ENCODE peak calls at places on chromosomes 6 and 20, in five cellular contexts. R, W, G, T and N are unnamed samples. For H3K36me3, the result is how much of the 10 kb centered on the place peaks cover.

GRCh38 chr20:57263767-57264150 is 2.7 kb downstream of the BMP7 start:
- DNase-seq in R (no peak), T (no peak), G (no peak), W (no peak), N (no peak)

GRCh38 chr6:32226434-32226833 is 2.6 kb upstream of the NOTCH4 start:
- DNase-seq in R (no peak), T (no peak), G (no peak), W (no peak), N (no peak)

GRCh38 chr20:63978319-63979220 is 872 bp downstream of the SAMD10 start:
- DNase-seq in W (peak), G (peak), T (no peak), R (peak), N (peak)

GRCh38 chr20:11012975-11013374 is 339.2 kb upstream of the JAG1 start:
- DNase-seq in G (no peak), T (no peak), W (no peak), R (no peak), N (no peak)

GRCh38 chr6:48641544-48641943 is 530.5 kb upstream of the PTCHD4 start:
- DNase-seq in T (no peak), R (no peak), W (no peak), G (peak), N (no peak)

GRCh38 chr6:16684195-16684689 is 77.0 kb downstream of the ATXN1 start:
- DNase-seq in W (no peak), G (no peak), R (no peak), T (no peak), N (no peak)

GRCh38 chr6:6646859-6647258 is 58.3 kb downstream of the LY86 start:
- DNase-seq in G (no peak), R (no peak), T (no peak), W (no peak), N (no peak)

GRCh38 chr6:43910638-43911353 is 140.8 kb downstream of the VEGFA start:
- DNase-seq in T (no peak), R (no peak), W (no peak), G (no peak), N (no peak)

GRCh38 chr6:134510920-134511319 is 193.0 kb upstream of the SGK1 start:
- DNase-seq in G (no peak), T (no peak), R (no peak), W (no peak), N (no peak)

GRCh38 chr6:11328613-11329247 is 96.3 kb upstream of the NEDD9 start:
- DNase-seq in R (no peak), G (no peak), W (no peak), T (no peak), N (no peak)

GRCh38 chr6:71457883-71458282 is 169.3 kb downstream of the OGFRL1 start:
- DNase-seq in T (no peak), G (no peak), W (no peak), R (no peak), N (no peak)

GRCh38 chr6:3920321-3920720 is 71.1 kb downstream of the FAM50B start:
- DNase-seq in R (no peak), T (no peak), W (no peak), G (no peak), N (no peak)

GRCh38 chr6:105402090-105402980 is 547 bp downstream of the PREP start:
- DNase-seq in G (no peak), R (peak), T (peak), W (peak), N (peak)

GRCh38 chr6:54846857-54847721 is 518 bp downstream of the FAM83B start:
- DNase-seq in W (no peak), G (no peak), R (no peak), T (no peak), N (no peak)

GRCh38 chr6:138526822-138527235 is 27.5 kb upstream of the NHSL1 start:
- DNase-seq in G (no peak), R (no peak), T (no peak), W (no peak), N (no peak)

GRCh38 chr6:154683756-154684523 is 49.3 kb upstream of the SCAF8 start:
- DNase-seq in T (no peak), R (no peak), W (no peak), G (no peak), N (no peak)

GRCh38 chr20:51220293-51220706 is 197.4 kb upstream of the KCNG1 start:
- DNase-seq in G (peak), T (peak), R (peak), W (peak), N (peak)

GRCh38 chr6:14721103-14721758 is 524.6 kb upstream of the JARID2 start:
- DNase-seq in R (no peak), T (no peak), G (no peak), W (no peak), N (no peak)

GRCh38 chr6:108156180-108156937 is 9.5 kb upstream of the NR2E1 start:
- DNase-seq in T (no peak), R (no peak), G (no peak), W (no peak), N (no peak)

GRCh38 chr6:44564906-44565524 is 177.5 kb downstream of the CDC5L start:
- DNase-seq in T (no peak), W (no peak), G (peak), R (peak), N (no peak)

GRCh38 chr6:3351105-3351676 is 92.4 kb downstream of the PSMG4 start:
- DNase-seq in G (no peak), W (no peak), T (no peak), R (no peak), N (no peak)

GRCh38 chr6:152720964-152721363 is 23.3 kb downstream of the MYCT1 start:
- DNase-seq in G (no peak), R (no peak), W (no peak), T (no peak), N (no peak)

GRCh38 chr6:101883398-101883975 is 490.0 kb downstream of the GRIK2 start:
- DNase-seq in T (no peak), G (no peak), R (no peak), W (no peak), N (no peak)

GRCh38 chr6:74249658-74250057 is 553.7 kb downstream of the CD109 start:
- DNase-seq in T (no peak), G (no peak), R (no peak), W (no peak), N (no peak)

GRCh38 chr6:95365454-95365853 is 211.9 kb upstream of the MANEA start:
- DNase-seq in R (no peak), W (no peak), T (no peak), G (no peak), N (no peak)

GRCh38 chr6:167538746-167539145 is 213.9 kb downstream of the TTLL2 start:
- DNase-seq in R (no peak), G (no peak), T (no peak), W (no peak), N (no peak)

GRCh38 chr20:32539817-32540675 is 45.1 kb downstream of the NOL4L start:
- DNase-seq in R (no peak), G (no peak), W (peak), T (peak), N (peak)

GRCh38 chr20:16556299-16556698 is 16.9 kb downstream of the KIF16B start:
- DNase-seq in T (no peak), R (no peak), W (no peak), G (no peak), N (no peak)

GRCh38 chr6:128570439-128571063 is 50.2 kb upstream of the PTPRK start:
- DNase-seq in T (no peak), G (no peak), W (no peak), R (no peak), N (no peak)

GRCh38 chr6:105193647-105194046 is 13.8 kb upstream of the POPDC3 start:
- DNase-seq in T (no peak), R (no peak), W (no peak), G (no peak), N (no peak)

GRCh38 chr20:43554369-43554768 is 4.5 kb upstream of the SGK2 start:
- DNase-seq in W (no peak), R (no peak), T (no peak), G (no peak), N (no peak)

GRCh38 chr6:167153523-167153959 is 4.2 kb downstream of the GPR31 start:
- DNase-seq in W (no peak), G (peak), T (no peak), R (no peak), N (no peak)

GRCh38 chr6:74073429-74073828 is 377.4 kb downstream of the CD109 start:
- DNase-seq in G (no peak), R (no peak), T (no peak), W (no peak), N (no peak)

GRCh38 chr6:131992557-131992956 is 41.4 kb upstream of the CCN2 start:
- DNase-seq in T (no peak), G (no peak), W (no peak), R (no peak), N (no peak)

GRCh38 chr6:100001915-100002388 is 7.9 kb upstream of the MCHR2 start:
- DNase-seq in R (peak), T (peak), W (no peak), G (no peak), N (no peak)

GRCh38 chr6:29948277-29948676 is 5.9 kb downstream of the HLA-A start:
- DNase-seq in R (no peak), G (no peak), W (no peak), T (no peak), N (no peak)

GRCh38 chr6:109447878-109448555 is 7.5 kb downstream of the SMPD2 start:
- DNase-seq in W (no peak), R (no peak), T (no peak), G (no peak), N (no peak)

GRCh38 chr6:168055696-168056489 is 23.1 kb downstream of the FRMD1 start:
- DNase-seq in G (no peak), W (no peak), T (no peak), R (no peak), N (no peak)

GRCh38 chr6:13425971-13426931 is 61.1 kb downstream of the GFOD1 start:
- DNase-seq in R (no peak), G (no peak), T (no peak), W (no peak), N (no peak)

GRCh38 chr20:31538327-31538726 is 24.1 kb downstream of the HM13 start:
- DNase-seq in T (no peak), W (no peak), R (no peak), G (no peak), N (no peak)

GRCh38 chr20:31537116-31537858 is 23.0 kb downstream of the HM13 start:
- DNase-seq in G (no peak), R (no peak), T (no peak), W (no peak), N (no peak)

GRCh38 chr20:31537859-31538245 is 23.6 kb downstream of the HM13 start:
- DNase-seq in T (no peak), G (no peak), W (no peak), R (no peak), N (no peak)

GRCh38 chr20:31535298-31535697 is 21.1 kb downstream of the HM13 start:
- DNase-seq in W (no peak), R (no peak), T (no peak), G (no peak), N (no peak)

DNA sequence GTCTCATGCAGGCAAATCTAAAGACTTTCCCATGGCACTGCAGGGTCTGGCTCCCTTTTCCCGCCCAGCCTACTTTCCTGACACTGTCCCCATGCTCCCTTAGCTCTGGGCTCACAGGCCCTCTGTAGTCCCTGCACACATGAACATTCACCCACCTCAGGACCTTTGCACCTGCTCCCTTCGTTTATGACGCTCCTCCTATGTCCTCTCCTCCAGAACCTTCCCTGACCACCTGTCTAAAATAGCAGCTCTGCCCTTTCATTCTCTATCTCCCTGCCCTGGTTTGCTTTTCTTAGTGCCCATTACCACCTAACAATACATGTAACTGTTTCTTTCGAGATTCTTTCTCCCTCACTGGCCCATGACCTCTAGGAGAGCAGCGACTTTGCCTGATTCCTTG is 22.3 kb downstream of the HM13 start:
- DNase-seq in W (no peak), G (no peak), T (no peak), R (no peak), N (no peak)
- H3K36me3 ChIP-seq in W (half or more), G (half or more), T (half or more), R (under half), N (half or more)

DNA sequence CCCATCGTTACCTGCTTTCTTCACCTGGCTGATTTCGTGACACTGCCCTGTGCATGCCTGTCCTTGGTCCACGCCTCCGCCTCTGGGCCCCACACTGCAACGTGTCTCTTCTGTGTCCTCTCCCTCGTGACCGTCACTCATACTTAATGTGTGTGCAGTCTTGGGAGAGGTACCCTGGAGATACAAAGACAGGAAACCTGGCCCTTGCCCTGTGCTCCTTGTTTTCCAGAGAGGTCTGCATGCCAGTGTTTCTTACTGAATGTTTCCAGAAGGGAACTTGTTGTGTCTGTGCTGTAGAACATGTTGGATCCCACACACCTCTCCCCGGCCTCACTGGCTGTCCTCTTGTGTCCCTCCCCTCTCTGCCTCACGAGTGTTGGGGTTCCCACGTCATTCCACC is 45.8 kb downstream of the SNX9 start:
- DNase-seq in R (no peak), G (no peak), T (no peak), W (no peak), N (no peak)
- H3K27ac ChIP-seq in R (peak), G (no peak), T (no peak), W (no peak), N (no peak)

DNA sequence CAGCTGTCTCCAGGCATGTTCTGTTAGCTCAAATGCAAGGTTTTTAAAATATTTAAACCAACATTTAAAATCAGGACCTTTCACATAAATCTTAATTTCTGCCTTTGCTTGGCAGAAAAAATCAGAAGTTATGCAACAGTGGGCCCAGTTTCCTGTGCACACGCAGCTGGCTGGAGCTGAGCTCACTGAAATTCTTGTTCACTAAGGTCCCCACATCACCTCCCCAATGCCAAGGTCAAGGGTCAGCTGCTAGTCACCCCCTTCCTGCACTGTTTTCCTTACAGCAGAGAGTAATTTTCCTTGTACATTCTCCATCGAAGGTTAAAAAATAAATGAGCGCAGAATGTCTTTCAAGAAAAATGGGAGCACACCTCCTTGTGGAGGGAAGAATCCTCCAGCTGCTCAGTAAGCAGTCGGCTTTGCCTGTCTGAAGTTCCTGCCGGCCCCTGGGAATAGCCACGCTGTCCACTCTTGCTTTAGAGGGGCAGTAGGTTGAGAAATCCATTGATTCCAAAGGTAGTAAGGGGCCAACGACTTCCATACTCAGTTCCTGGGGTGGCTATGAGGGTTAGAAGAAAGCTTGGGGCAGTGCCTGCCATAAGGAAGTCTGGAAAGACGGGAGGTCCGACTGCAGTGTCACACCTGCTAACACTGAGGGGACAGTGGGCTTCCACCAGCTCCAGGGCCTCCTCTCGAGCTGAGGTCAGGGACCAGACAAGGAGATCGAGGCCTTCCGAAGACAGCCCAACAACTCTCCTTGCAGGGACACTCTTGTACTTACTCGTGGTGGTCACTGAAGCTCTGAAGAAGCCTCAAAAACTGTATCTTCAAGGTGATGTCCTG is 56.8 kb downstream of the MYH7B start:
- DNase-seq in G (peak), W (no peak), T (no peak), R (peak), N (no peak)
- H3K36me3 ChIP-seq in G (half or more), W (under half), T (half or more), R (under half), N (half or more)

GRCh38 chr20:37316116-37316774 is 26.8 kb downstream of the MANBAL start:
- DNase-seq in W (no peak), G (no peak), R (no peak), T (no peak), N (no peak)
- H3K27ac ChIP-seq in W (no peak), G (no peak), R (peak), T (no peak), N (no peak)

DNA sequence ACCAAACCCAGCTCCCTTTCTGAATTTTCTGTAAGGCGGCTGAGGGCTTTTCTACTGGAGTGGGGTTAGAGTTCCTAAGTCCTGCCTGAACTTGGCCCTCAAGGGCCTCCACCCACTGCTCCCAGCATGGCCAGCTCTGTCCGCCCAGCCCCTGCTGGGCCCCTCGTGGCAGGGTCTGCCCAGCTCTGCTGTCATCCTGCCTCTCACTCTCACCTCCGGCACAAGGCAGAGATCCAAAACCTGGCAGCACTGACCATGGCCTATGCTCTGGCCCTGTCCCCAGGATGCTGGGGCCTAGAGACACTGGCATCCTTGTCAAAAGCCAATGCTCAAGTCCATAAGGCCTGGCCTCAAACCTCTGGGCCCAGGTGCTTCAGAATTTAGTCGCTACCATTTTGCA is 61.1 kb downstream of the TAF4 start:
- DNase-seq in T (no peak), W (no peak), G (no peak), R (no peak), N (no peak)
- H3K36me3 ChIP-seq in T (half or more), W (under half), G (half or more), R (under half), N (half or more)

GRCh38 chr6:87791029-87791428 is 89.0 kb upstream of the AKIRIN2 start:
- DNase-seq in W (no peak), T (no peak), R (no peak), G (no peak), N (no peak)
- H3K27ac ChIP-seq in W (no peak), T (no peak), R (no peak), G (no peak), N (no peak)